ENCODE peak calls at places on chromosome 22, in five cellular contexts. X is PC-9, J is A549, L is heart left ventricle, P is pancreas. N is an unnamed sample.

GRCh38 chr22:27487600-27488450 is 313.7 kb downstream of the MN1 start:
- DNase-seq in X (peak), J (peak), L (no peak), P (peak), N (no peak)

GRCh38 chr22:45225732-45226560 is 14.7 kb downstream of the KIAA0930 start:
- DNase-seq in X (no peak), J (no peak), L (no peak), P (peak), N (no peak)

GRCh38 chr22:36897611-36898010 is 15.8 kb upstream of the CSF2RB start:
- DNase-seq in X (no peak), J (no peak), L (no peak), P (no peak), N (no peak)

GRCh38 chr22:26589367-26589844 is 526 bp downstream of the TPST2 start:
- DNase-seq in X (no peak), J (peak), L (peak), P (peak), N (no peak)

GRCh38 chr22:45262931-45263789 is 21.6 kb upstream of the UPK3A start:
- DNase-seq in X (peak), J (no peak), L (peak), P (no peak), N (no peak)

GRCh38 chr22:30317778-30318177 is 9.0 kb downstream of the TBC1D10A start:
- DNase-seq in X (no peak), J (no peak), L (no peak), P (no peak), N (no peak)

GRCh38 chr22:50206599-50206998 is 5.8 kb downstream of the SELENOO start:
- DNase-seq in X (no peak), J (peak), L (peak), P (peak), N (no peak)

GRCh38 chr22:27220349-27220748 is 563.0 kb downstream of the MIAT start:
- DNase-seq in X (no peak), J (no peak), L (no peak), P (no peak), N (no peak)

GRCh38 chr22:18966748-18967147 is 30.7 kb upstream of the PRODH start:
- DNase-seq in X (no peak), J (no peak), L (no peak), P (peak), N (no peak)

GRCh38 chr22:26362471-26362870 is 66.6 kb upstream of the ASPHD2 start:
- DNase-seq in X (no peak), J (no peak), L (no peak), P (no peak), N (no peak)

GRCh38 chr22:45221201-45221600 is 19.5 kb downstream of the KIAA0930 start:
- DNase-seq in X (no peak), J (no peak), L (no peak), P (no peak), N (no peak)

GRCh38 chr22:46622081-46622521 is 1.9 kb downstream of the GRAMD4 start:
- DNase-seq in X (no peak), J (no peak), L (peak), P (no peak), N (no peak)

GRCh38 chr22:30324008-30324730 is 2.6 kb downstream of the TBC1D10A start:
- DNase-seq in X (no peak), J (no peak), L (no peak), P (no peak), N (no peak)

GRCh38 chr22:28773461-28773867 is 969 bp downstream of the CCDC117 start:
- DNase-seq in X (no peak), J (no peak), L (no peak), P (no peak), N (no peak)

GRCh38 chr22:44455151-44455962 is 42.7 kb downstream of the RTL6 start:
- DNase-seq in X (peak), J (no peak), L (no peak), P (no peak), N (no peak)

GRCh38 chr22:38422615-38423511 is 32.1 kb downstream of the KCNJ4 start:
- DNase-seq in X (no peak), J (no peak), L (peak), P (no peak), N (no peak)

GRCh38 chr22:43501951-43502874 is 90.4 kb downstream of the MPPED1 start:
- DNase-seq in X (no peak), J (no peak), L (no peak), P (no peak), N (no peak)

GRCh38 chr22:37482244-37482643 is 3.9 kb downstream of the MFNG start:
- DNase-seq in X (no peak), J (no peak), L (no peak), P (no peak), N (no peak)

GRCh38 chr22:36252754-36253522 is at the start of gene APOL1:
- DNase-seq in X (no peak), J (peak), L (peak), P (no peak), N (no peak)

GRCh38 chr22:44188986-44189630 is 8.4 kb downstream of the PARVG start:
- DNase-seq in X (no peak), J (no peak), L (no peak), P (no peak), N (no peak)

GRCh38 chr22:48844096-48844675 is 983.5 kb downstream of the BRD1 start:
- DNase-seq in X (no peak), J (no peak), L (no peak), P (no peak), N (no peak)

GRCh38 chr22:46422896-46423295 is 87.4 kb downstream of the TRMU start:
- DNase-seq in X (no peak), J (no peak), L (peak), P (no peak), N (no peak)

GRCh38 chr22:35446365-35446764 is 46.4 kb downstream of the MCM5 start:
- DNase-seq in X (no peak), J (no peak), L (no peak), P (no peak), N (no peak)

GRCh38 chr22:22156716-22157499 is 87.7 kb upstream of the VPREB1 start:
- DNase-seq in X (no peak), J (peak), L (peak), P (peak), N (peak)

GRCh38 chr22:50245214-50246072 is 620 bp upstream of the TUBGCP6 start:
- DNase-seq in X (peak), J (no peak), L (no peak), P (peak), N (no peak)